ENCODE peak calls at places on chromosomes 5 and 9, in seven cellular contexts. Y, T, X, Z, J, B and Q are unnamed samples. For H3K4me1, the result is how much of the 10 kb centered on the place peaks cover.

GRCh38 chr5:89236900-89237299 is 353.9 kb upstream of the MEF2C start:
- DNase-seq in Z (no peak), X (no peak), Y (no peak), J (no peak), B (no peak), T (no peak), Q (no peak)

GRCh38 chr9:109880276-109881169 is 100.5 kb downstream of the PALM2AKAP2 start:
- DNase-seq in Y (no peak), Z (no peak), B (no peak), X (no peak), J (no peak), T (peak), Q (peak)

GRCh38 chr5:87432460-87432859 is 19.7 kb upstream of the CCNH start:
- DNase-seq in Z (no peak), J (no peak), Y (no peak), B (no peak), X (no peak), T (no peak), Q (no peak)

GRCh38 chr9:71127301-71127700 is 5.9 kb upstream of the TRPM3 start:
- DNase-seq in J (no peak), B (no peak), X (no peak), T (no peak), Z (no peak), Y (no peak), Q (no peak)

GRCh38 chr9:119836036-119836435 is 466.8 kb upstream of the BRINP1 start:
- DNase-seq in B (no peak), T (no peak), Z (no peak), Y (no peak), J (no peak), X (no peak), Q (no peak)

GRCh38 chr9:9791621-9792020 is 821.2 kb downstream of the PTPRD start:
- DNase-seq in B (no peak), T (no peak), X (no peak), J (no peak), Y (no peak), Z (no peak), Q (no peak)

GRCh38 chr5:76221311-76221710 is 138.1 kb downstream of the SV2C start:
- DNase-seq in Z (no peak), B (no peak), X (no peak), T (no peak), Y (no peak), J (no peak), Q (no peak)

GRCh38 chr9:30075451-30076199 is 2308.8 kb upstream of the ACO1 start:
- DNase-seq in J (no peak), T (no peak), Y (no peak), X (no peak), Z (no peak), B (no peak), Q (no peak)

GRCh38 chr5:5320062-5320805 is 102.2 kb upstream of the ICE1 start:
- DNase-seq in X (no peak), T (no peak), B (no peak), Z (no peak), J (no peak), Y (no peak), Q (no peak)

GRCh38 chr5:103428411-103428871 is 134.1 kb downstream of the NUDT12 start:
- DNase-seq in Z (no peak), X (no peak), J (no peak), T (no peak), Y (no peak), B (no peak), Q (no peak)

GRCh38 chr9:96109718-96110351 is 192.1 kb downstream of the HSD17B3 start:
- DNase-seq in X (no peak), J (no peak), Z (no peak), Y (no peak), T (no peak), B (no peak), Q (no peak)

GRCh38 chr9:93206576-93207155 is 22.7 kb downstream of the WNK2 start:
- DNase-seq in Z (no peak), J (no peak), B (no peak), T (no peak), X (peak), Y (no peak), Q (peak)
- H3K4me1 ChIP-seq in Z (half or more), J (under half), B (under half), T (under half), X (under half), Y (under half), Q (under half)

GRCh38 chr5:36879274-36880033 is 2.9 kb downstream of the NIPBL start:
- DNase-seq in Z (no peak), Y (no peak), B (no peak), X (no peak), T (no peak), J (no peak), Q (no peak)
- H3K4me3 ChIP-seq in Z (peak), Y (peak), B (peak), X (peak), T (peak), J (peak), Q (peak)

GRCh38 chr5:128097224-128097623 is 13.7 kb downstream of the SLC12A2 start:
- DNase-seq in T (no peak), Y (no peak), X (no peak), J (no peak), Z (no peak), B (no peak), Q (no peak)
- H3K4me1 ChIP-seq in T (under half), Y (under half), X (under half), J (under half), Z (under half), B (under half), Q (half or more)

DNA sequence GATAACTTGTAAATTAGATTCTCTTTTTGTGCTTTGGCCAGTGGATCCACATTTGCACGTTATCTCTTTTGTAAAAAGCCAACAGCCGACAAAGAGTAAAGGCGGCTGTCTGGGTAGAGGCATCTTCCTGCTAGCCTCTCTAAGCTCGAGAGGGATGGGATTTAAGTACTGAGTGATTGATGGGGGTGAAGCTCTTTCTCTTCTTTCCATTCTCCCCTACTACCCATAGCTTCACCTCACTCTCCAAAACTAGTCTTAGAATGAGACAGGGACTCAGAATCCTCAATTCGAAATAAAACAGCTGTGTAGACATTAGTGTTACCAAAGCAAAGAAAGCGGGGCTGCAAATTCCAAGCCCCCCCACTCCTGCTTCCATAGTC is 3.5 kb downstream of the PBX3 start:
- DNase-seq in T (no peak), Z (no peak), Y (no peak), X (no peak), B (no peak), J (no peak), Q (no peak)
- H3K4me3 ChIP-seq in T (no peak), Z (no peak), Y (no peak), X (no peak), B (no peak), J (peak), Q (no peak)

GRCh38 chr9:133341369-133342082 is 5.5 kb upstream of the SURF6 start:
- DNase-seq in Z (peak), B (peak), T (no peak), Y (no peak), J (peak), X (peak), Q (no peak)

GRCh38 chr9:133340256-133340655 is 4.3 kb upstream of the SURF6 start:
- DNase-seq in J (no peak), X (peak), Y (no peak), Z (no peak), T (no peak), B (no peak), Q (no peak)

GRCh38 chr9:133340916-133341315 is 4.9 kb upstream of the SURF6 start:
- DNase-seq in J (no peak), T (no peak), Y (no peak), X (no peak), B (no peak), Z (no peak), Q (no peak)

GRCh38 chr9:133342570-133342969 is 5.4 kb downstream of the MED22 start:
- DNase-seq in Z (no peak), J (no peak), X (peak), Y (no peak), B (no peak), T (no peak), Q (no peak)

DNA sequence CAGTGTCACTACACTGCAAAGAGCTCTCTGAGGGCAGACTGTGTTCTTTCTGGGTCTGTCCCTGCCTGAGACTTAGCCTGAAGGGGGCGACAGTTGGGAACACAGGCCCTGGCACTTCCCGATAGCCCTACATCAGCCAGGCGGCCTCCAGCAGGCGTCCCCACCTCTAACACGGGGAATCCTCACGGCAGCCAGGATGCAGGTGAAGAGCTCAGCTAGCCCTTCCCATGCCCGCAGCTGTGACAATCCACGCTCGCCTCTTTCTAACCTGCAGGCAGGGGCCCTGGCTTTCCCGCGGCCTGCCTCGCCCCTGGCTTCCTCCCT is 5.9 kb downstream of the MED22 start:
- DNase-seq in Z (no peak), B (no peak), J (no peak), Y (no peak), X (no peak), T (no peak), Q (no peak)
- H3K4me1 ChIP-seq in Z (under half), B (under half), J (under half), Y (under half), X (half or more), T (under half), Q (under half)